ENCODE peak calls at places on chromosomes 4 and X, in four cellular contexts. B is SK-N-SH, J is HepG2, C is GM12892. L is an unnamed sample.

GRCh38 chrX:141278306-141278705 is 36.0 kb upstream of the SPANXC start:
- DNase-seq in J (peak), C (no peak), B (peak), L (no peak)

GRCh38 chrX:105323951-105324350 is 103.5 kb upstream of the TEX13A start:
- DNase-seq in J (no peak), C (no peak), B (no peak), L (no peak)

GRCh38 chr4:79209822-79210635 is 115.8 kb downstream of the NAA11 start:
- DNase-seq in J (peak), B (no peak), C (no peak), L (no peak)

GRCh38 chrX:153032397-153033118 is 23.7 kb upstream of the PNMA3 start:
- DNase-seq in B (peak), C (peak), J (peak), L (peak)

GRCh38 chr4:22635692-22636091 is 57.0 kb upstream of the GBA3 start:
- DNase-seq in C (no peak), J (no peak), B (no peak), L (no peak)

GRCh38 chr4:155761916-155762315 is 3.1 kb downstream of the GUCY1B1 start:
- DNase-seq in B (no peak), C (no peak), J (no peak), L (no peak)

GRCh38 chr4:100095729-100096595 is 94.3 kb downstream of the DDIT4L start:
- DNase-seq in C (no peak), J (peak), B (peak), L (no peak)

GRCh38 chrX:119693032-119693995 is at the start of gene SEPTIN6:
- DNase-seq in C (peak), B (peak), J (peak), L (peak)

GRCh38 chr4:25676221-25676620 is 20.6 kb downstream of the SLC34A2 start:
- DNase-seq in B (no peak), C (no peak), J (no peak), L (no peak)

GRCh38 chrX:48957477-48957826 is at the start of gene OTUD5:
- DNase-seq in C (peak), J (peak), B (peak), L (peak)

GRCh38 chr4:153220709-153221367 is 16.6 kb downstream of the TRIM2 start:
- DNase-seq in J (no peak), C (no peak), B (no peak), L (no peak)
- TF ChIP-seq TAF1 in J (no peak), C (no peak), B (no peak), L (no peak)

GRCh38 chrX:22397566-22397965 is 124.9 kb downstream of the CBLL2 start:
- DNase-seq in B (no peak), C (no peak), J (no peak), L (no peak)
- TF ChIP-seq TAF1 in B (no peak), C (no peak), J (no peak), L (no peak)

GRCh38 chr4:184959309-184959708 is 59.0 kb upstream of the HELT start:
- DNase-seq in B (no peak), C (no peak), J (no peak), L (no peak)
- TF ChIP-seq TAF1 in B (no peak), C (no peak), J (no peak), L (no peak)

GRCh38 chrX:100611951-100612350 is 24.7 kb downstream of the TSPAN6 start:
- DNase-seq in J (no peak), C (no peak), B (no peak), L (no peak)

GRCh38 chrX:100609591-100609990 is 24.9 kb downstream of the TNMD start:
- DNase-seq in C (no peak), J (no peak), B (no peak), L (no peak)

DNA sequence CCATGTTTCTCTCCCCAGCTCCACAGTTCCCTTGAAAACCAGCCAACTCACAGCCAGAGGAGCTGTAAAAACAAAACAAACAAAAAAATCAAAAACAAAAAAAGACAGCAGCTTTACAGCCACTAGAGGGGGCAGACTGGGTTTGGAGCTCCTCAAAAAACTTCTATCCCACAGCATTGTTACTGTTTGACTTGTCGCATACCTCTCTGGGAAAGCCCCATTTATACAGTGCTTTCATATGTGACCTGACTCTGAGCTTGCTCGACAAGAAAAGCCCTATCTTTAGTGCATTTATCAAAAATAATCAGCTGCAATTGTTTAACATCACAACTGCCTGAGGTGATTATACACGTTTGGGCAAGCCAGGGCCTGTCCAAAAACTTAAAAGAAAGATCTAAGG is 21.6 kb downstream of the TSPAN6 start:
- DNase-seq in B (peak), C (no peak), J (peak), L (no peak)
- TF ChIP-seq TAF1 in B (no peak), C (no peak), J (no peak), L (no peak)